ENCODE peak calls at places on chromosomes 12 and 14, in nine cellular contexts. One of them, this sample, is unnamed.

GRCh38 chr12:106039646-106040404 is 98.9 kb downstream of the NUAK1 start:
- DNase-seq in tibial nerve: no peak
- DNase-seq in A673: no peak
- DNase-seq in IMR-90: no peak
- DNase-seq in CD4-positive, alpha-beta T cell: no peak
- DNase-seq in endothelial cell of umbilical vein: no peak
- DNase-seq in ovary: no peak
- DNase-seq in neural progenitor cell: no peak
- DNase-seq in psoas muscle: no peak
- DNase-seq in this sample: no peak

GRCh38 chr12:69987453-69988102 is 162.6 kb downstream of the MYRFL start:
- DNase-seq in neural progenitor cell: no peak
- DNase-seq in ovary: no peak
- DNase-seq in psoas muscle: no peak
- DNase-seq in A673: peak
- DNase-seq in IMR-90: peak
- DNase-seq in endothelial cell of umbilical vein: peak
- DNase-seq in CD4-positive, alpha-beta T cell: no peak
- DNase-seq in tibial nerve: no peak
- DNase-seq in this sample: no peak

GRCh38 chr12:74722709-74723108 is 185.1 kb downstream of the ATXN7L3B start:
- DNase-seq in tibial nerve: no peak
- DNase-seq in A673: no peak
- DNase-seq in endothelial cell of umbilical vein: no peak
- DNase-seq in ovary: no peak
- DNase-seq in IMR-90: no peak
- DNase-seq in neural progenitor cell: no peak
- DNase-seq in CD4-positive, alpha-beta T cell: no peak
- DNase-seq in psoas muscle: no peak
- DNase-seq in this sample: no peak

GRCh38 chr12:95480230-95480629 is 6.3 kb downstream of the METAP2 start:
- DNase-seq in tibial nerve: no peak
- DNase-seq in A673: no peak
- DNase-seq in CD4-positive, alpha-beta T cell: no peak
- DNase-seq in neural progenitor cell: no peak
- DNase-seq in psoas muscle: no peak
- DNase-seq in ovary: no peak
- DNase-seq in IMR-90: peak
- DNase-seq in endothelial cell of umbilical vein: no peak
- DNase-seq in this sample: no peak

GRCh38 chr12:122079038-122079531 is 529 bp downstream of the MLXIP start:
- DNase-seq in CD4-positive, alpha-beta T cell: no peak
- DNase-seq in tibial nerve: no peak
- DNase-seq in endothelial cell of umbilical vein: peak
- DNase-seq in A673: no peak
- DNase-seq in psoas muscle: peak
- DNase-seq in IMR-90: no peak
- DNase-seq in neural progenitor cell: peak
- DNase-seq in ovary: peak
- DNase-seq in this sample: no peak

GRCh38 chr12:105907982-105908381 is 230.8 kb downstream of the NUAK1 start:
- DNase-seq in neural progenitor cell: no peak
- DNase-seq in ovary: no peak
- DNase-seq in A673: no peak
- DNase-seq in CD4-positive, alpha-beta T cell: no peak
- DNase-seq in tibial nerve: no peak
- DNase-seq in psoas muscle: no peak
- DNase-seq in IMR-90: no peak
- DNase-seq in endothelial cell of umbilical vein: no peak
- DNase-seq in this sample: no peak

GRCh38 chr14:85481471-85481870 is 48.5 kb upstream of the FLRT2 start:
- DNase-seq in tibial nerve: no peak
- DNase-seq in endothelial cell of umbilical vein: no peak
- DNase-seq in A673: no peak
- DNase-seq in CD4-positive, alpha-beta T cell: no peak
- DNase-seq in ovary: no peak
- DNase-seq in IMR-90: no peak
- DNase-seq in neural progenitor cell: no peak
- DNase-seq in psoas muscle: no peak
- DNase-seq in this sample: no peak

GRCh38 chr12:70733385-70733784 is 96.2 kb upstream of the PTPRB start:
- DNase-seq in ovary: no peak
- DNase-seq in tibial nerve: no peak
- DNase-seq in CD4-positive, alpha-beta T cell: no peak
- DNase-seq in psoas muscle: no peak
- DNase-seq in A673: peak
- DNase-seq in IMR-90: peak
- DNase-seq in neural progenitor cell: peak
- DNase-seq in endothelial cell of umbilical vein: peak
- DNase-seq in this sample: no peak

GRCh38 chr12:91401190-91401589 is 218.6 kb upstream of the DCN start:
- DNase-seq in psoas muscle: no peak
- DNase-seq in tibial nerve: no peak
- DNase-seq in CD4-positive, alpha-beta T cell: no peak
- DNase-seq in IMR-90: no peak
- DNase-seq in neural progenitor cell: no peak
- DNase-seq in endothelial cell of umbilical vein: no peak
- DNase-seq in A673: no peak
- DNase-seq in ovary: no peak
- DNase-seq in this sample: no peak

GRCh38 chr12:11793896-11794295 is 144.4 kb downstream of the ETV6 start:
- DNase-seq in endothelial cell of umbilical vein: no peak
- DNase-seq in IMR-90: peak
- DNase-seq in tibial nerve: no peak
- DNase-seq in A673: no peak
- DNase-seq in ovary: no peak
- DNase-seq in neural progenitor cell: peak
- DNase-seq in psoas muscle: no peak
- DNase-seq in CD4-positive, alpha-beta T cell: no peak
- DNase-seq in this sample: no peak

GRCh38 chr14:74941676-74942097 is 13.7 kb downstream of the PGF start:
- DNase-seq in CD4-positive, alpha-beta T cell: peak
- DNase-seq in ovary: no peak
- DNase-seq in IMR-90: peak
- DNase-seq in psoas muscle: peak
- DNase-seq in tibial nerve: no peak
- DNase-seq in neural progenitor cell: no peak
- DNase-seq in endothelial cell of umbilical vein: peak
- DNase-seq in A673: peak
- DNase-seq in this sample: peak

GRCh38 chr12:49949124-49949845 is 1.3 kb upstream of the AQP2 start:
- DNase-seq in CD4-positive, alpha-beta T cell: no peak
- DNase-seq in endothelial cell of umbilical vein: no peak
- DNase-seq in ovary: no peak
- DNase-seq in neural progenitor cell: no peak
- DNase-seq in A673: no peak
- DNase-seq in psoas muscle: no peak
- DNase-seq in tibial nerve: no peak
- DNase-seq in IMR-90: no peak
- DNase-seq in this sample: no peak

GRCh38 chr12:16030729-16031128 is 119.6 kb downstream of the DERA start:
- DNase-seq in endothelial cell of umbilical vein: no peak
- DNase-seq in IMR-90: peak
- DNase-seq in psoas muscle: no peak
- DNase-seq in neural progenitor cell: no peak
- DNase-seq in ovary: no peak
- DNase-seq in tibial nerve: no peak
- DNase-seq in CD4-positive, alpha-beta T cell: no peak
- DNase-seq in A673: no peak
- DNase-seq in this sample: no peak

GRCh38 chr12:14997998-14998397 is 25.2 kb downstream of the PDE6H start:
- DNase-seq in IMR-90: no peak
- DNase-seq in CD4-positive, alpha-beta T cell: no peak
- DNase-seq in endothelial cell of umbilical vein: no peak
- DNase-seq in psoas muscle: no peak
- DNase-seq in neural progenitor cell: no peak
- DNase-seq in A673: no peak
- DNase-seq in ovary: no peak
- DNase-seq in tibial nerve: no peak
- DNase-seq in this sample: no peak

GRCh38 chr14:92633274-92633616 is 115.2 kb downstream of the LGMN start:
- DNase-seq in CD4-positive, alpha-beta T cell: no peak
- DNase-seq in endothelial cell of umbilical vein: no peak
- DNase-seq in A673: no peak
- DNase-seq in ovary: no peak
- DNase-seq in IMR-90: no peak
- DNase-seq in neural progenitor cell: no peak
- DNase-seq in psoas muscle: peak
- DNase-seq in tibial nerve: no peak
- DNase-seq in this sample: no peak

GRCh38 chr12:91222746-91223145 is 40.1 kb upstream of the DCN start:
- DNase-seq in ovary: no peak
- DNase-seq in psoas muscle: no peak
- DNase-seq in neural progenitor cell: no peak
- DNase-seq in CD4-positive, alpha-beta T cell: no peak
- DNase-seq in IMR-90: peak
- DNase-seq in tibial nerve: no peak
- DNase-seq in A673: no peak
- DNase-seq in endothelial cell of umbilical vein: peak
- DNase-seq in this sample: no peak

DNA sequence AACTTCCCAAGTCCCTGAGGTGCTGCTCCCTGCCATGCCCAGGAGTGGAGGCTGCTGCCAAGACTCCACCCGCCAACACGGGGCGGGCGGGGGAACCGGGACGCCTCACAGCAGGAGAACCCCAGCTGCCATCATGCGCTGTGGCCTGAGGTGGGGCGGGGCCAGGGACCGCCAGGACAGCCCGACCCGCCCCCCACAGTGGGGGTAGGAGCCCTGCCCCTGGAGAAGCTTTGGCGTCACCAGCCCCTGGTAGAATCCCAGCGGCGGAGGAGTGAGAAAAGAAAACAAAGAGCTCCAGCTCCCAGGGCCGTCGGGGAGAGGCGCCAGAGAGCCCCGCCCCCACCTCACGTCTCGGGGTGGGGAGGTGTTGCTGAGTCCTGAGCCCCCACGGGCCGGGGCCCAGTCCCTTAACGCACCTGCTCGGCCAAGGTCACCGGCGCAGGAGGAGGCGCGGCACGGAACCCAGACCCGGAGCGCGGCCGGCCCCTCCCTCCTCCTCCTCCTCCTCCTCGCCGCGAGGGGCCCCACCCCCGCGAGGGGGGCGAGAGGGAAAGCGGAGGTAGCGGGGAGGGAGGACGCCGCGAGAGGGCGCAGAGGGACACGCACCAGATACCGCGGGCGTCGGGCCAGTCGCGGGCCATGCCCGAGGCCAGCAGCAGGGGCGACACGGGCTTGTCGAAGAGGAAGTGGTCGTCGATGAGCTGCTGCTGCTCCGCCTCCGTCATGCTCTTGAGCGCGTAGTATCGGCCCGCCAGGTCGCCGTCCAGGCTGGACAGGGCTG is 1.8 kb downstream of the CKB start:
- DNase-seq in tibial nerve: peak
- DNase-seq in IMR-90: peak
- DNase-seq in endothelial cell of umbilical vein: peak
- DNase-seq in CD4-positive, alpha-beta T cell: peak
- DNase-seq in psoas muscle: peak
- DNase-seq in ovary: peak
- DNase-seq in neural progenitor cell: peak
- DNase-seq in A673: peak
- DNase-seq in this sample: peak
- H3K27ac ChIP-seq in tibial nerve: peak
- H3K27ac ChIP-seq in IMR-90: no peak
- H3K27ac ChIP-seq in endothelial cell of umbilical vein: no peak
- H3K27ac ChIP-seq in CD4-positive, alpha-beta T cell: no peak
- H3K27ac ChIP-seq in psoas muscle: no peak
- H3K27ac ChIP-seq in ovary: peak
- H3K27ac ChIP-seq in neural progenitor cell: no peak
- H3K27ac ChIP-seq in A673: peak
- H3K27ac ChIP-seq in this sample: peak

GRCh38 chr12:68067762-68068376 is 78.6 kb downstream of the IFNG-AS1 start:
- DNase-seq in endothelial cell of umbilical vein: no peak
- DNase-seq in tibial nerve: no peak
- DNase-seq in CD4-positive, alpha-beta T cell: no peak
- DNase-seq in psoas muscle: no peak
- DNase-seq in IMR-90: no peak
- DNase-seq in A673: peak
- DNase-seq in ovary: no peak
- DNase-seq in neural progenitor cell: no peak
- DNase-seq in this sample: no peak
- TF ChIP-seq CTCF in endothelial cell of umbilical vein: peak
- TF ChIP-seq CTCF in tibial nerve: no peak
- TF ChIP-seq CTCF in CD4-positive, alpha-beta T cell: no peak
- TF ChIP-seq CTCF in psoas muscle: peak
- TF ChIP-seq CTCF in IMR-90: peak
- TF ChIP-seq CTCF in A673: peak
- TF ChIP-seq CTCF in ovary: no peak
- TF ChIP-seq CTCF in neural progenitor cell: peak
- TF ChIP-seq CTCF in this sample: no peak

GRCh38 chr12:38159591-38160317 is 156.8 kb upstream of the ALG10B start:
- DNase-seq in neural progenitor cell: no peak
- DNase-seq in A673: no peak
- DNase-seq in psoas muscle: no peak
- DNase-seq in ovary: no peak
- DNase-seq in tibial nerve: no peak
- DNase-seq in endothelial cell of umbilical vein: no peak
- DNase-seq in IMR-90: no peak
- DNase-seq in CD4-positive, alpha-beta T cell: no peak
- DNase-seq in this sample: no peak

GRCh38 chr12:38161123-38162000 is 155.2 kb upstream of the ALG10B start:
- DNase-seq in psoas muscle: no peak
- DNase-seq in CD4-positive, alpha-beta T cell: no peak
- DNase-seq in A673: no peak
- DNase-seq in IMR-90: no peak
- DNase-seq in endothelial cell of umbilical vein: no peak
- DNase-seq in tibial nerve: no peak
- DNase-seq in neural progenitor cell: no peak
- DNase-seq in ovary: no peak
- DNase-seq in this sample: no peak

GRCh38 chr12:38162013-38162412 is 154.6 kb upstream of the ALG10B start:
- DNase-seq in ovary: no peak
- DNase-seq in endothelial cell of umbilical vein: no peak
- DNase-seq in neural progenitor cell: no peak
- DNase-seq in psoas muscle: no peak
- DNase-seq in tibial nerve: no peak
- DNase-seq in CD4-positive, alpha-beta T cell: no peak
- DNase-seq in IMR-90: no peak
- DNase-seq in A673: no peak
- DNase-seq in this sample: no peak

GRCh38 chr12:38159092-38159551 is 157.5 kb upstream of the ALG10B start:
- DNase-seq in psoas muscle: no peak
- DNase-seq in tibial nerve: no peak
- DNase-seq in ovary: no peak
- DNase-seq in A673: no peak
- DNase-seq in IMR-90: no peak
- DNase-seq in CD4-positive, alpha-beta T cell: no peak
- DNase-seq in neural progenitor cell: no peak
- DNase-seq in endothelial cell of umbilical vein: no peak
- DNase-seq in this sample: no peak

GRCh38 chr12:38160318-38161122 is 156.1 kb upstream of the ALG10B start:
- DNase-seq in ovary: no peak
- DNase-seq in tibial nerve: no peak
- DNase-seq in psoas muscle: no peak
- DNase-seq in endothelial cell of umbilical vein: no peak
- DNase-seq in neural progenitor cell: no peak
- DNase-seq in CD4-positive, alpha-beta T cell: no peak
- DNase-seq in IMR-90: no peak
- DNase-seq in A673: no peak
- DNase-seq in this sample: no peak
- H3K27ac ChIP-seq in ovary: no peak
- H3K27ac ChIP-seq in tibial nerve: no peak
- H3K27ac ChIP-seq in psoas muscle: no peak
- H3K27ac ChIP-seq in endothelial cell of umbilical vein: no peak
- H3K27ac ChIP-seq in neural progenitor cell: no peak
- H3K27ac ChIP-seq in CD4-positive, alpha-beta T cell: no peak
- H3K27ac ChIP-seq in IMR-90: no peak
- H3K27ac ChIP-seq in A673: no peak
- H3K27ac ChIP-seq in this sample: no peak

GRCh38 chr14:31969841-31970240 is 107.3 kb upstream of the ARHGAP5 start:
- DNase-seq in psoas muscle: no peak
- DNase-seq in neural progenitor cell: no peak
- DNase-seq in tibial nerve: no peak
- DNase-seq in CD4-positive, alpha-beta T cell: no peak
- DNase-seq in ovary: no peak
- DNase-seq in endothelial cell of umbilical vein: no peak
- DNase-seq in IMR-90: no peak
- DNase-seq in A673: no peak
- DNase-seq in this sample: no peak
- TF ChIP-seq CTCF in psoas muscle: no peak
- TF ChIP-seq CTCF in neural progenitor cell: no peak
- TF ChIP-seq CTCF in tibial nerve: no peak
- TF ChIP-seq CTCF in CD4-positive, alpha-beta T cell: no peak
- TF ChIP-seq CTCF in ovary: no peak
- TF ChIP-seq CTCF in endothelial cell of umbilical vein: no peak
- TF ChIP-seq CTCF in IMR-90: no peak
- TF ChIP-seq CTCF in A673: no peak
- TF ChIP-seq CTCF in this sample: no peak